ENCODE peak calls at places on chromosomes 12 and 14, in eight cellular contexts. I, B, K, U, R, V, W and Y are unnamed samples.

GRCh38 chr14:102917056-102917385 is 5.4 kb upstream of the AMN start:
- DNase-seq in B (no peak), R (no peak), V (no peak), W (no peak), I (no peak), U (no peak), K (no peak), Y (no peak)

GRCh38 chr14:54343276-54344121 is 53.3 kb upstream of the CDKN3 start:
- DNase-seq in U (peak), R (no peak), K (peak), B (no peak), W (no peak), V (peak), I (no peak), Y (no peak)

GRCh38 chr14:76497550-76498484 is 121.9 kb downstream of the ESRRB start:
- DNase-seq in V (no peak), W (no peak), K (no peak), U (peak), R (peak), B (no peak), I (no peak), Y (no peak)

GRCh38 chr12:2273288-2273687 is 220.5 kb downstream of the CACNA1C start:
- DNase-seq in V (peak), U (no peak), I (no peak), R (no peak), B (no peak), W (no peak), K (peak), Y (no peak)

GRCh38 chr12:129049917-129050316 is 196.6 kb downstream of the GLT1D1 start:
- DNase-seq in K (peak), B (no peak), V (no peak), R (peak), U (peak), I (no peak), W (peak), Y (no peak)

GRCh38 chr12:31962076-31962475 is 2.9 kb downstream of the RESF1 start:
- DNase-seq in U (no peak), I (no peak), K (no peak), W (peak), V (no peak), B (no peak), R (no peak), Y (no peak)

GRCh38 chr14:103313704-103314103 is 20.3 kb upstream of the EIF5 start:
- DNase-seq in U (no peak), V (peak), I (no peak), W (no peak), B (no peak), K (no peak), R (no peak), Y (no peak)

GRCh38 chr14:105084741-105085571 is 19.7 kb upstream of the GPR132 start:
- DNase-seq in U (no peak), V (no peak), R (no peak), K (no peak), B (no peak), I (no peak), W (no peak), Y (no peak)

GRCh38 chr12:94127239-94128131 is 20.9 kb upstream of the PLXNC1 start:
- DNase-seq in V (no peak), K (no peak), U (no peak), B (no peak), R (no peak), W (no peak), I (no peak), Y (no peak)

GRCh38 chr14:88856786-88857366 is 32.4 kb downstream of the TTC8 start:
- DNase-seq in W (no peak), I (no peak), U (peak), V (no peak), B (no peak), K (peak), R (no peak), Y (peak)

GRCh38 chr12:118332511-118332910 is 40.2 kb downstream of the TAOK3 start:
- DNase-seq in B (no peak), K (no peak), V (no peak), W (no peak), R (no peak), U (no peak), I (no peak), Y (no peak)

GRCh38 chr14:105501504-105502291 is 10.7 kb downstream of the TEDC1 start:
- DNase-seq in K (no peak), I (no peak), U (no peak), B (no peak), V (no peak), W (no peak), R (no peak), Y (no peak)

GRCh38 chr14:101000711-101001110 is 97.2 kb upstream of the RTL1 start:
- DNase-seq in U (no peak), I (no peak), W (peak), V (no peak), B (no peak), K (peak), R (no peak), Y (no peak)

GRCh38 chr12:93103154-93103553 is 174.1 kb upstream of the EEA1 start:
- DNase-seq in W (no peak), R (no peak), U (no peak), V (peak), K (no peak), I (no peak), B (no peak), Y (no peak)

GRCh38 chr12:122974274-122974891 is 661 bp upstream of the OGFOD2 start:
- DNase-seq in B (peak), U (peak), V (peak), R (peak), I (peak), W (peak), K (peak), Y (peak)

GRCh38 chr14:105931808-105932483 is 405.6 kb downstream of the TMEM121 start:
- DNase-seq in U (peak), W (no peak), I (no peak), K (no peak), B (no peak), V (no peak), R (peak), Y (no peak)

GRCh38 chr14:106530423-106531107 is 1004.2 kb downstream of the TMEM121 start:
- DNase-seq in U (peak), W (no peak), K (no peak), I (no peak), B (no peak), R (no peak), V (no peak), Y (no peak)

GRCh38 chr12:62482769-62483168 is 16.1 kb downstream of the MON2 start:
- DNase-seq in V (no peak), I (no peak), R (no peak), B (no peak), U (no peak), W (no peak), K (no peak), Y (no peak)

GRCh38 chr12:7642876-7643309 is 22.8 kb downstream of the APOBEC1 start:
- DNase-seq in W (no peak), I (peak), R (peak), U (peak), B (no peak), K (peak), V (peak), Y (no peak)

GRCh38 chr12:27900920-27901879 is 71.3 kb downstream of the PTHLH start:
- DNase-seq in R (no peak), I (no peak), U (no peak), V (no peak), K (no peak), W (no peak), B (no peak), Y (no peak)

GRCh38 chr14:89507521-89507920 is 90.5 kb upstream of the FOXN3 start:
- DNase-seq in W (peak), B (no peak), R (peak), U (peak), I (no peak), V (peak), K (peak), Y (no peak)

GRCh38 chr12:24719293-24719721 is 229.6 kb downstream of the BCAT1 start:
- DNase-seq in R (peak), W (peak), U (no peak), V (peak), B (no peak), I (no peak), K (peak), Y (no peak)